ENCODE peak calls at places on chromosomes 2 and 18, in five cellular contexts. One of them, this sample, is unnamed.

GRCh38 chr2:200600549-200601212 is 14.9 kb downstream of the AOX1 start:
- DNase-seq in ovary: no peak
- DNase-seq in A549: peak
- DNase-seq in heart right ventricle: no peak
- DNase-seq in left ventricle myocardium inferior: no peak
- DNase-seq in this sample: peak

GRCh38 chr2:105803337-105803736 is 58.6 kb downstream of the NCK2 start:
- DNase-seq in ovary: no peak
- DNase-seq in A549: no peak
- DNase-seq in heart right ventricle: no peak
- DNase-seq in left ventricle myocardium inferior: no peak
- DNase-seq in this sample: no peak

GRCh38 chr2:173496746-173497145 is 142.1 kb downstream of the CDCA7 start:
- DNase-seq in ovary: no peak
- DNase-seq in A549: no peak
- DNase-seq in heart right ventricle: no peak
- DNase-seq in left ventricle myocardium inferior: no peak
- DNase-seq in this sample: peak

GRCh38 chr2:240339411-240340360 is 95.8 kb upstream of the GPC1 start:
- DNase-seq in ovary: no peak
- DNase-seq in A549: no peak
- DNase-seq in heart right ventricle: no peak
- DNase-seq in left ventricle myocardium inferior: no peak
- DNase-seq in this sample: no peak

GRCh38 chr2:121480826-121481225 is 49.9 kb upstream of the RNU4ATAC start:
- DNase-seq in ovary: peak
- DNase-seq in A549: no peak
- DNase-seq in heart right ventricle: no peak
- DNase-seq in left ventricle myocardium inferior: no peak
- DNase-seq in this sample: peak

GRCh38 chr2:7595181-7595580 is 678.0 kb downstream of the RNF144A start:
- DNase-seq in ovary: no peak
- DNase-seq in A549: no peak
- DNase-seq in heart right ventricle: no peak
- DNase-seq in left ventricle myocardium inferior: no peak
- DNase-seq in this sample: no peak

GRCh38 chr2:54599914-54600313 is 123.5 kb upstream of the EML6 start:
- DNase-seq in ovary: peak
- DNase-seq in A549: no peak
- DNase-seq in heart right ventricle: peak
- DNase-seq in left ventricle myocardium inferior: peak
- DNase-seq in this sample: no peak

GRCh38 chr2:76711490-76711889 is 810.7 kb downstream of the LRRTM4 start:
- DNase-seq in ovary: no peak
- DNase-seq in A549: no peak
- DNase-seq in heart right ventricle: no peak
- DNase-seq in left ventricle myocardium inferior: no peak
- DNase-seq in this sample: no peak

GRCh38 chr2:46179037-46179621 is 118.1 kb upstream of the EPAS1 start:
- DNase-seq in ovary: peak
- DNase-seq in A549: peak
- DNase-seq in heart right ventricle: peak
- DNase-seq in left ventricle myocardium inferior: peak
- DNase-seq in this sample: peak

GRCh38 chr2:190382851-190383250 is 25.3 kb upstream of the MFSD6 start:
- DNase-seq in ovary: no peak
- DNase-seq in A549: peak
- DNase-seq in heart right ventricle: no peak
- DNase-seq in left ventricle myocardium inferior: no peak
- DNase-seq in this sample: peak

GRCh38 chr2:182652326-182652725 is 63.7 kb upstream of the DNAJC10 start:
- DNase-seq in ovary: no peak
- DNase-seq in A549: no peak
- DNase-seq in heart right ventricle: no peak
- DNase-seq in left ventricle myocardium inferior: no peak
- DNase-seq in this sample: no peak

GRCh38 chr2:142879191-142879590 is 1.7 kb downstream of the KYNU start:
- DNase-seq in ovary: no peak
- DNase-seq in A549: no peak
- DNase-seq in heart right ventricle: no peak
- DNase-seq in left ventricle myocardium inferior: no peak
- DNase-seq in this sample: no peak
- H3K4me3 ChIP-seq in ovary: no peak
- H3K4me3 ChIP-seq in A549: peak
- H3K4me3 ChIP-seq in heart right ventricle: no peak
- H3K4me3 ChIP-seq in left ventricle myocardium inferior: no peak
- H3K4me3 ChIP-seq in this sample: no peak

GRCh38 chr2:73914667-73915066 is 12.0 kb upstream of the DGUOK start:
- DNase-seq in ovary: no peak
- DNase-seq in A549: no peak
- DNase-seq in heart right ventricle: no peak
- DNase-seq in left ventricle myocardium inferior: no peak
- DNase-seq in this sample: no peak
- TF ChIP-seq CTCF in ovary: no peak
- TF ChIP-seq CTCF in A549: no peak
- TF ChIP-seq CTCF in heart right ventricle: no peak
- TF ChIP-seq CTCF in left ventricle myocardium inferior: no peak
- TF ChIP-seq CTCF in this sample: no peak

GRCh38 chr2:207150294-207150693 is 15.5 kb downstream of the KLF7 start:
- DNase-seq in ovary: no peak
- DNase-seq in A549: no peak
- DNase-seq in heart right ventricle: no peak
- DNase-seq in left ventricle myocardium inferior: no peak
- DNase-seq in this sample: no peak

GRCh38 chr2:207155516-207155915 is 10.2 kb downstream of the KLF7 start:
- DNase-seq in ovary: no peak
- DNase-seq in A549: no peak
- DNase-seq in heart right ventricle: no peak
- DNase-seq in left ventricle myocardium inferior: no peak
- DNase-seq in this sample: no peak

GRCh38 chr2:207156045-207156444 is 9.7 kb downstream of the KLF7 start:
- DNase-seq in ovary: no peak
- DNase-seq in A549: no peak
- DNase-seq in heart right ventricle: no peak
- DNase-seq in left ventricle myocardium inferior: no peak
- DNase-seq in this sample: no peak

GRCh38 chr2:207154556-207155179 is 11.1 kb downstream of the KLF7 start:
- DNase-seq in ovary: no peak
- DNase-seq in A549: no peak
- DNase-seq in heart right ventricle: no peak
- DNase-seq in left ventricle myocardium inferior: no peak
- DNase-seq in this sample: no peak

GRCh38 chr2:207153266-207153990 is 12.3 kb downstream of the KLF7 start:
- DNase-seq in ovary: no peak
- DNase-seq in A549: no peak
- DNase-seq in heart right ventricle: no peak
- DNase-seq in left ventricle myocardium inferior: no peak
- DNase-seq in this sample: peak
- H3K4me3 ChIP-seq in ovary: no peak
- H3K4me3 ChIP-seq in A549: no peak
- H3K4me3 ChIP-seq in heart right ventricle: no peak
- H3K4me3 ChIP-seq in left ventricle myocardium inferior: no peak
- H3K4me3 ChIP-seq in this sample: no peak

GRCh38 chr2:237483018-237483731 is 3.9 kb upstream of the MLPH start:
- DNase-seq in ovary: peak
- DNase-seq in A549: peak
- DNase-seq in heart right ventricle: no peak
- DNase-seq in left ventricle myocardium inferior: no peak
- DNase-seq in this sample: peak
- TF ChIP-seq CTCF in ovary: no peak
- TF ChIP-seq CTCF in A549: no peak
- TF ChIP-seq CTCF in heart right ventricle: no peak
- TF ChIP-seq CTCF in left ventricle myocardium inferior: no peak
- TF ChIP-seq CTCF in this sample: peak

GRCh38 chr18:10557085-10557677 is 31.4 kb downstream of the NAPG start:
- DNase-seq in ovary: no peak
- DNase-seq in A549: no peak
- DNase-seq in heart right ventricle: no peak
- DNase-seq in left ventricle myocardium inferior: no peak
- DNase-seq in this sample: no peak
- H3K4me3 ChIP-seq in ovary: no peak
- H3K4me3 ChIP-seq in A549: no peak
- H3K4me3 ChIP-seq in heart right ventricle: no peak
- H3K4me3 ChIP-seq in left ventricle myocardium inferior: no peak
- H3K4me3 ChIP-seq in this sample: no peak

GRCh38 chr2:199381531-199381930 is 76.2 kb downstream of the SATB2 start:
- DNase-seq in ovary: no peak
- DNase-seq in A549: no peak
- DNase-seq in heart right ventricle: no peak
- DNase-seq in left ventricle myocardium inferior: no peak
- DNase-seq in this sample: no peak

GRCh38 chr2:199383006-199383405 is 74.7 kb downstream of the SATB2 start:
- DNase-seq in ovary: no peak
- DNase-seq in A549: no peak
- DNase-seq in heart right ventricle: no peak
- DNase-seq in left ventricle myocardium inferior: no peak
- DNase-seq in this sample: no peak

GRCh38 chr2:199382091-199382490 is 75.6 kb downstream of the SATB2 start:
- DNase-seq in ovary: no peak
- DNase-seq in A549: no peak
- DNase-seq in heart right ventricle: no peak
- DNase-seq in left ventricle myocardium inferior: no peak
- DNase-seq in this sample: peak

GRCh38 chr2:199379251-199379650 is 78.5 kb downstream of the SATB2 start:
- DNase-seq in ovary: no peak
- DNase-seq in A549: peak
- DNase-seq in heart right ventricle: no peak
- DNase-seq in left ventricle myocardium inferior: no peak
- DNase-seq in this sample: peak

GRCh38 chr2:199384043-199384442 is 73.7 kb downstream of the SATB2 start:
- DNase-seq in ovary: no peak
- DNase-seq in A549: no peak
- DNase-seq in heart right ventricle: no peak
- DNase-seq in left ventricle myocardium inferior: no peak
- DNase-seq in this sample: no peak
- TF ChIP-seq CTCF in ovary: no peak
- TF ChIP-seq CTCF in A549: no peak
- TF ChIP-seq CTCF in heart right ventricle: no peak
- TF ChIP-seq CTCF in left ventricle myocardium inferior: no peak
- TF ChIP-seq CTCF in this sample: no peak

GRCh38 chr2:219369447-219369861 is 18.3 kb downstream of the DNPEP start:
- DNase-seq in ovary: peak
- DNase-seq in A549: peak
- DNase-seq in heart right ventricle: peak
- DNase-seq in left ventricle myocardium inferior: peak
- DNase-seq in this sample: peak

DNA sequence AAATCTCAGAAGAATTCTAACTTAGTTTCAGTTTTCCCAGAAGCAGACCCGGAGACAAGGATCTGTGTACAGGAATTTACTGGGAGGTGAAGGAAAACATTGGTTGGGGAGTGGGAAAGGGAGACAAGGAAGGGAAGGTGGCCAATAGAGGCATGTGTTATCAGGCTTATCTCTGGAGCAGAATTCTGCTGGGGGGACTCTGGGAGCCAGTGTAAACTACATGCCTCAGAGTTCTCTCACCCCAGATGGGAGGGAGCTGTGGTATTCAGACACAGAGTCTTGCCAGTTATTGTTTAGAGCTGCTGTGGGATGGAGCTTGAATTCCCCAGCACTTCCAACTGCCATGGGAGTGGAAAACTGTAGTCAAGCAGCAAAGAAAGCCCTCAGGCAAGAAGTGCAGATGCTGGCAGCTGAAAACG is 19.0 kb downstream of the DNPEP start:
- DNase-seq in ovary: no peak
- DNase-seq in A549: peak
- DNase-seq in heart right ventricle: no peak
- DNase-seq in left ventricle myocardium inferior: no peak
- DNase-seq in this sample: peak
- H3K4me3 ChIP-seq in ovary: no peak
- H3K4me3 ChIP-seq in A549: no peak
- H3K4me3 ChIP-seq in heart right ventricle: no peak
- H3K4me3 ChIP-seq in left ventricle myocardium inferior: peak
- H3K4me3 ChIP-seq in this sample: no peak

DNA sequence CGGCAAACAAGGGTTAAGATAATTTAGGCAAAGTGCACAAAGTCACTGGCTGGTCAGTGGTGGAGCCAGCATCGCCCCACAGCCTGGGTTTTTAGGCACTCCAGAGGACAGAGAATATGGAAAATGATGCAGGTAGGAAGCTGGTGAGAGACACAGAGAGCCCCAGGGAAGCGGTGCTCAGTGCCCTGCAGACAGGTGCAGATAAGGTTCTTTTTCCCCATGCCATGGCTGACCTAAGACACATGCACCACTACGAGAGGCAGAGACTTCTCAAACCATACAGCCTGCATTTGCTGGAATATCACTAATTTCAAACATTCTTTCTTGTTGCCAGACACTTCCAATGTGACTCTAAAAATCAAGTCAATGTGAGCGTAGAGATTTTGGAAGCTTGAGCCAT is 205.7 kb upstream of the APCDD1 start:
- DNase-seq in ovary: no peak
- DNase-seq in A549: no peak
- DNase-seq in heart right ventricle: no peak
- DNase-seq in left ventricle myocardium inferior: no peak
- DNase-seq in this sample: no peak
- TF ChIP-seq CTCF in ovary: no peak
- TF ChIP-seq CTCF in A549: no peak
- TF ChIP-seq CTCF in heart right ventricle: no peak
- TF ChIP-seq CTCF in left ventricle myocardium inferior: no peak
- TF ChIP-seq CTCF in this sample: no peak

GRCh38 chr2:241868661-241869081 is 858 bp upstream of the RTP5 start:
- DNase-seq in ovary: no peak
- DNase-seq in A549: no peak
- DNase-seq in heart right ventricle: peak
- DNase-seq in left ventricle myocardium inferior: peak
- DNase-seq in this sample: no peak
- H3K4me3 ChIP-seq in ovary: no peak
- H3K4me3 ChIP-seq in A549: no peak
- H3K4me3 ChIP-seq in heart right ventricle: no peak
- H3K4me3 ChIP-seq in left ventricle myocardium inferior: no peak
- H3K4me3 ChIP-seq in this sample: no peak

DNA sequence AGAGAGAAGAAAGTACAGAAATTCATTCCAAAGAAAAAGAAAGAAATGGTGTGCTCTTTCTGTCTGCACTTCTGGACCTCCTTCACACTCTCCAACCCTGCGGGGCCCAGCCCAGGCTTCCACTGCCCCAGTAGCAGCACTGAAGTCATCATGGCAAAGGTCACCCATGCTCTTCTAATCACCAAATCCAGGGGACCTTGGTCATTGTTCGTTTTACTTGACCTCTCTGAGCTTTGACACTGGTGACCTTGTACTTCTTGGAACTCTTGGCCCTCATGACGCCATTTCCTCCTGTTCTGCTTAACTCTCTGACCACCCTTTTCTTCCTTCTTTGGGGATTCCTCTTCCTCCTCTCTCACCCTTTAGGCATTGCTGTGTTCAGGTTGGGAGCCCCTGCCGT is 105.6 kb downstream of the SMAD7 start:
- DNase-seq in ovary: no peak
- DNase-seq in A549: no peak
- DNase-seq in heart right ventricle: no peak
- DNase-seq in left ventricle myocardium inferior: no peak
- DNase-seq in this sample: no peak
- TF ChIP-seq CTCF in ovary: no peak
- TF ChIP-seq CTCF in A549: no peak
- TF ChIP-seq CTCF in heart right ventricle: no peak
- TF ChIP-seq CTCF in left ventricle myocardium inferior: no peak
- TF ChIP-seq CTCF in this sample: no peak